ENCODE peak calls at places on chromosomes 1 and 21, in four cellular contexts. T is IMR-90, M is H1, U is H9. J is an unnamed sample. For H3K4me1, the result is how much of the 10 kb centered on the place peaks cover.

GRCh38 chr1:99007366-99007765 is 2.7 kb upstream of the PLPPR5 start:
- DNase-seq in T (no peak), M (no peak), U (no peak), J (no peak)

GRCh38 chr1:94736549-94736948 is 83.6 kb upstream of the SLC44A3 start:
- DNase-seq in T (no peak), M (no peak), U (no peak), J (no peak)

GRCh38 chr1:17635811-17636210 is 96.3 kb downstream of the ARHGEF10L start:
- DNase-seq in T (no peak), M (no peak), U (no peak), J (no peak)

GRCh38 chr1:43668956-43669355 is 19.0 kb downstream of the KDM4A start:
- DNase-seq in T (peak), M (no peak), U (no peak), J (no peak)

GRCh38 chr1:48674641-48675040 is 102.0 kb downstream of the BEND5 start:
- DNase-seq in T (peak), M (no peak), U (no peak), J (peak)

GRCh38 chr1:114669562-114670082 is at the start of gene DENND2C:
- DNase-seq in T (no peak), M (no peak), U (no peak), J (peak)

GRCh38 chr1:224058303-224058702 is 55.6 kb upstream of the FBXO28 start:
- DNase-seq in T (peak), M (no peak), U (no peak), J (no peak)

GRCh38 chr1:200082329-200082728 is 54.8 kb downstream of the NR5A2 start:
- DNase-seq in T (peak), M (no peak), U (no peak), J (no peak)

GRCh38 chr1:170414989-170415733 is 116.8 kb upstream of the GORAB start:
- DNase-seq in T (peak), M (no peak), U (no peak), J (no peak)

GRCh38 chr1:24965571-24965930 is 35.5 kb upstream of the RUNX3 start:
- DNase-seq in T (no peak), M (no peak), U (no peak), J (no peak)

GRCh38 chr1:63674238-63674864 is 81.1 kb downstream of the PGM1 start:
- DNase-seq in T (peak), M (peak), U (peak), J (peak)

GRCh38 chr1:34378968-34379729 is 202.4 kb downstream of the C1orf94 start:
- DNase-seq in T (no peak), M (no peak), U (no peak), J (peak)

GRCh38 chr1:156480411-156481192 is 20.0 kb downstream of the MEF2D start:
- DNase-seq in T (peak), M (no peak), U (peak), J (peak)

GRCh38 chr1:43313771-43314170 is 13.0 kb downstream of the TIE1 start:
- DNase-seq in T (no peak), M (no peak), U (no peak), J (no peak)

GRCh38 chr1:59947047-59947938 is 20.7 kb upstream of the CYP2J2 start:
- DNase-seq in T (peak), M (no peak), U (peak), J (peak)

GRCh38 chr1:25486602-25487001 is 55.9 kb downstream of the MACO1 start:
- DNase-seq in T (peak), M (no peak), U (peak), J (peak)

GRCh38 chr1:234848972-234849641 is 239.1 kb upstream of the IRF2BP2 start:
- DNase-seq in T (peak), M (no peak), U (no peak), J (no peak)

GRCh38 chr1:1199961-1200875 is 6.2 kb downstream of the TNFRSF18 start:
- DNase-seq in T (no peak), M (no peak), U (peak), J (no peak)

GRCh38 chr1:240980342-240980741 is 368.4 kb upstream of the GREM2 start:
- DNase-seq in T (no peak), M (no peak), U (no peak), J (no peak)

GRCh38 chr1:34781071-34781843 is at the start of gene GJB3:
- DNase-seq in T (no peak), M (no peak), U (peak), J (peak)

GRCh38 chr1:205026181-205026580 is 16.8 kb upstream of the CNTN2 start:
- DNase-seq in T (no peak), M (no peak), U (no peak), J (peak)

GRCh38 chr1:180178511-180179161 is 24.0 kb downstream of the QSOX1 start:
- DNase-seq in T (peak), M (no peak), U (peak), J (peak)

GRCh38 chr1:19582318-19582717 is 61.8 kb upstream of the NBL1 start:
- DNase-seq in T (no peak), M (peak), U (peak), J (peak)

GRCh38 chr1:234602334-234603220 is 7.4 kb downstream of the IRF2BP2 start:
- DNase-seq in T (peak), M (no peak), U (no peak), J (no peak)

GRCh38 chr1:23394664-23395063 is 25.0 kb upstream of the ZNF436 start:
- DNase-seq in T (peak), M (no peak), U (peak), J (peak)

GRCh38 chr1:158999301-159000069 is 10.2 kb upstream of the IFI16 start:
- DNase-seq in T (peak), M (peak), U (peak), J (peak)

GRCh38 chr1:58158006-58158405 is 388.5 kb downstream of the OMA1 start:
- DNase-seq in T (no peak), M (no peak), U (no peak), J (peak)

GRCh38 chr1:244778356-244778755 is 57.1 kb upstream of the COX20 start:
- DNase-seq in T (peak), M (no peak), U (no peak), J (no peak)

GRCh38 chr21:46124926-46125845 is 27.3 kb downstream of the COL6A2 start:
- DNase-seq in T (no peak), M (no peak), U (peak), J (no peak)

GRCh38 chr1:77253211-77253610 is 28.6 kb upstream of the AK5 start:
- DNase-seq in T (no peak), M (no peak), U (no peak), J (no peak)

GRCh38 chr1:77245724-77246294 is 26.6 kb upstream of the PIGK start:
- DNase-seq in T (peak), M (no peak), U (no peak), J (no peak)

GRCh38 chr1:77250126-77250525 is 30.9 kb upstream of the PIGK start:
- DNase-seq in T (no peak), M (no peak), U (no peak), J (no peak)
- H3K23ac ChIP-seq in T (no peak), M (no peak), U (no peak), J (no peak)

GRCh38 chr1:5245348-5245747 is 590.9 kb downstream of the AJAP1 start:
- DNase-seq in T (no peak), M (no peak), U (no peak), J (no peak)
- H4K5ac ChIP-seq in T (no peak), M (no peak), U (no peak), J (no peak)

GRCh38 chr21:44812640-44813039 is 5.2 kb downstream of the SUMO3 start:
- DNase-seq in T (no peak), M (no peak), U (no peak), J (no peak)

GRCh38 chr21:44813727-44814126 is 4.1 kb downstream of the SUMO3 start:
- DNase-seq in T (no peak), M (no peak), U (no peak), J (no peak)

GRCh38 chr21:44813149-44813548 is 4.7 kb downstream of the SUMO3 start:
- DNase-seq in T (no peak), M (no peak), U (no peak), J (no peak)

GRCh38 chr21:44814498-44815023 is 3.3 kb downstream of the SUMO3 start:
- DNase-seq in T (no peak), M (no peak), U (no peak), J (no peak)

DNA sequence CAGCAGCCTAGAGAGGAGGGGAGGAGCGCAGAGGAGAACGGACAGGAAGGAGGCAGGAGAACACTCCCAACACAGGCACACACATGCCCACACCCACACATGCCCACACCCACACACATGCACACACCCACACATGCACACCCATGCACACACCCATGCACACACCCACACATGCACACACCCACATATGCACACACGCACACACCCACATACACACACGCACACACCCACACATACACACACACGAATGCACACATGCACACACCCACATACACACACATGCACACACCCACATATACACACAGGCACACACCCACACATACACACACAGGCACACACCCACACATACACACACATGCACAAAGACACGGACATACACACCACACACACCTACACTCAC is 7.0 kb downstream of the SUMO3 start:
- DNase-seq in T (no peak), M (no peak), U (no peak), J (no peak)
- H3K4me1 ChIP-seq in T (under half), M (under half), U (under half), J (under half)

DNA sequence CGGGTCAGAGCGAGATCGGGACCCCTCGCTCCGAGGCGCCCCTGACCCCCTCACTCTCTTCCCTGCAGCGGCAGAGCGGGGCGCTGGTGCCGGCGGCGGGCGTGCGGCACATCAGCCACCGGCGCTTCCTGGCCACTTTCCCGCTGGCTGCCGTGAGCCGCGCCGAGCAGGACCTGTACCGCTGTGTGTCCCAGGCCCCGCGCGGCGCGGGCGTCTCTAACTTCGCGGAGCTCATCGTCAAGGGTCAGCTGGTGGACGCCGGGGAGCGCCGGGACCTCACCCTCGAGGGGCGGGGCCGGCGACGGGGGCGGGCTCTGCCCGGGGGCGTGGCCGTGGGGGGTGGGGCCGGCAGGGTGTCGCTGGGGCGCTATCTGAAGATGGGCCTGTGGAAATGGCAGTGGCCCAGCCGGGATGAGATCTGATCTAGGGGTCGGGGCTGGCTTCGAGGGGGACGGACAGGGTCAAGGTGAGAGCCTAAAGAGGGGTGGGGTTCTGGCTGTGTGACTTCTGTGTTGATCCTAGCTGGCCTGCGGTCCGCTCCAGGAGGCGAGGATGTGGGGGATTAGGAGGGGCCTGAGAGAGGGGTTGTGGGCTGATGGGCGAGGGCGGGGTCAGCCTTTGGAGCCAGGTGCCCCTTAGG is 23.6 kb downstream of the PTPRU start:
- DNase-seq in T (no peak), M (no peak), U (peak), J (peak)
- H3K23ac ChIP-seq in T (no peak), M (no peak), U (no peak), J (no peak)

J was measured in mesendoderm.